ENCODE peak calls at places on chromosome 21, in ten cellular contexts. Q, P, T, N, S, W, B, R, X and M are unnamed samples.

GRCh38 chr21:42666023-42666747 is 12.8 kb downstream of the PDE9A start:
- DNase-seq in Q (peak; percentile 56), P (no peak), T (peak; percentile 76), N (no peak), S (no peak), W (no peak), B (no peak), R (no peak), X (no peak), M (no peak)

GRCh38 chr21:42367379-42368165 is 1.2 kb upstream of the TFF1 start:
- DNase-seq in Q (no peak), P (no peak), T (no peak), N (no peak), S (no peak), W (no peak), B (no peak), R (no peak), X (no peak), M (no peak)

GRCh38 chr21:33971492-33972013 is 55.9 kb upstream of the ATP5PO start:
- DNase-seq in Q (no peak), P (no peak), T (peak; percentile 80), N (no peak), S (no peak), W (no peak), B (no peak), R (no peak), X (no peak), M (no peak)

GRCh38 chr21:43758132-43758619 is 17.9 kb downstream of the CSTB start:
- DNase-seq in Q (peak; percentile 75), P (no peak), T (peak; percentile 25), N (peak; percentile 59), S (no peak), W (no peak), B (no peak), R (no peak), X (no peak), M (no peak)

GRCh38 chr21:32349333-32349944 is 43.4 kb downstream of the URB1 start:
- DNase-seq in Q (no peak), P (no peak), T (no peak), N (no peak), S (no peak), W (no peak), B (no peak), R (no peak), X (no peak), M (no peak)

GRCh38 chr21:33976082-33976979 is 60.7 kb upstream of the ATP5PO start:
- DNase-seq in Q (peak; percentile 70), P (no peak), T (no peak), N (no peak), S (no peak), W (peak; percentile 70), B (peak; percentile 50), R (peak; percentile 91), X (no peak), M (no peak)

GRCh38 chr21:46188226-46189212 is 4.3 kb upstream of the SPATC1L start:
- DNase-seq in Q (peak; percentile 78), P (peak; percentile 17), T (peak; percentile 43), N (peak; percentile 76), S (no peak), W (no peak), B (peak; percentile 15), R (no peak), X (peak; percentile 57), M (no peak)

GRCh38 chr21:36105327-36105842 is 29.5 kb upstream of the CBR3 start:
- DNase-seq in Q (no peak), P (no peak), T (no peak), N (no peak), S (no peak), W (no peak), B (no peak), R (no peak), X (no peak), M (no peak)

GRCh38 chr21:46120301-46121285 is 22.7 kb downstream of the COL6A2 start:
- DNase-seq in Q (peak; percentile 37), P (peak; percentile 11), T (no peak), N (peak; percentile 42), S (no peak), W (no peak), B (no peak), R (no peak), X (no peak), M (no peak)

GRCh38 chr21:44281801-44282200 is 3.9 kb upstream of the AIRE start:
- DNase-seq in Q (no peak), P (no peak), T (no peak), N (peak; percentile 35), S (no peak), W (no peak), B (no peak), R (no peak), X (no peak), M (no peak)

GRCh38 chr21:17461014-17461413 is 51.8 kb upstream of the CXADR start:
- DNase-seq in Q (no peak), P (no peak), T (peak; percentile 18), N (no peak), S (peak; percentile 67), W (no peak), B (no peak), R (peak; percentile 67), X (peak; percentile 40), M (no peak)

GRCh38 chr21:34630536-34631143 is 15.7 kb upstream of the RCAN1 start:
- DNase-seq in Q (no peak), P (no peak), T (peak; percentile 65), N (no peak), S (no peak), W (peak; percentile 70), B (no peak), R (peak; percentile 38), X (peak; percentile 38), M (no peak)

GRCh38 chr21:18743523-18743922 is 339.9 kb upstream of the TMPRSS15 start:
- DNase-seq in Q (no peak), P (no peak), T (no peak), N (no peak), S (no peak), W (no peak), B (no peak), R (peak; percentile 48), X (no peak), M (no peak)

GRCh38 chr21:39088831-39089380 is 94.3 kb downstream of the PSMG1 start:
- DNase-seq in Q (peak; percentile 48), P (no peak), T (peak; percentile 14), N (no peak), S (no peak), W (no peak), B (no peak), R (no peak), X (no peak), M (no peak)

GRCh38 chr21:45183852-45184251 is 103.8 kb downstream of the POFUT2 start:
- DNase-seq in Q (no peak), P (no peak), T (no peak), N (no peak), S (no peak), W (no peak), B (no peak), R (no peak), X (no peak), M (no peak)

GRCh38 chr21:45579383-45580180 is 37.3 kb upstream of the SLC19A1 start:
- DNase-seq in Q (peak; percentile 43), P (peak; percentile 5), T (no peak), N (no peak), S (no peak), W (no peak), B (no peak), R (no peak), X (no peak), M (peak; percentile 24)

GRCh38 chr21:34186119-34186719 is 112.8 kb downstream of the MRPS6 start:
- DNase-seq in Q (peak; percentile 59), P (no peak), T (peak; percentile 95), N (no peak), S (no peak), W (no peak), B (no peak), R (no peak), X (no peak), M (peak; percentile 71)

GRCh38 chr21:29717659-29718058 is 222.1 kb downstream of the GRIK1 start:
- DNase-seq in Q (no peak), P (no peak), T (peak; percentile 7), N (no peak), S (no peak), W (no peak), B (no peak), R (no peak), X (no peak), M (no peak)

GRCh38 chr21:43361493-43362296 is 65.2 kb downstream of the SIK1 start:
- DNase-seq in Q (peak; percentile 87), P (no peak), T (no peak), N (peak; percentile 80), S (no peak), W (no peak), B (peak; percentile 86), R (peak; percentile 88), X (peak; percentile 48), M (no peak)

GRCh38 chr21:37800122-37800455 is 116.2 kb downstream of the KCNJ6 start:
- DNase-seq in Q (no peak), P (no peak), T (no peak), N (no peak), S (no peak), W (no peak), B (no peak), R (no peak), X (no peak), M (no peak)

GRCh38 chr21:15293251-15293650 is 228.5 kb upstream of the NRIP1 start:
- DNase-seq in Q (no peak), P (no peak), T (peak; percentile 25), N (no peak), S (no peak), W (peak; percentile 36), B (no peak), R (peak; percentile 77), X (no peak), M (no peak)

GRCh38 chr21:40128891-40129290 is 261.7 kb downstream of the PCP4 start:
- DNase-seq in Q (no peak), P (no peak), T (no peak), N (no peak), S (no peak), W (no peak), B (no peak), R (no peak), X (no peak), M (no peak)

GRCh38 chr21:37383066-37383465 is 16.5 kb downstream of the DYRK1A start:
- DNase-seq in Q (no peak), P (no peak), T (no peak), N (no peak), S (no peak), W (no peak), B (no peak), R (no peak), X (no peak), M (no peak)

GRCh38 chr21:45322960-45323461 is 35.3 kb upstream of the POFUT2 start:
- DNase-seq in Q (peak; percentile 59), P (no peak), T (no peak), N (peak; percentile 59), S (no peak), W (no peak), B (no peak), R (no peak), X (no peak), M (no peak)

GRCh38 chr21:17921579-17922530 is 102.7 kb upstream of the C21orf91 start:
- DNase-seq in Q (no peak), P (no peak), T (no peak), N (no peak), S (no peak), W (no peak), B (no peak), R (no peak), X (no peak), M (no peak)

GRCh38 chr21:33198346-33199135 is 31.2 kb upstream of the IFNAR2 start:
- DNase-seq in Q (peak; percentile 84), P (no peak), T (no peak), N (peak; percentile 58), S (no peak), W (no peak), B (no peak), R (no peak), X (peak; percentile 59), M (no peak)

GRCh38 chr21:31892686-31893085 is 19.9 kb downstream of the HUNK start:
- DNase-seq in Q (no peak), P (no peak), T (no peak), N (no peak), S (no peak), W (no peak), B (no peak), R (no peak), X (no peak), M (no peak)

GRCh38 chr21:26587621-26588260 is 14.7 kb upstream of the CYYR1 start:
- DNase-seq in Q (no peak), P (no peak), T (no peak), N (no peak), S (no peak), W (no peak), B (no peak), R (no peak), X (no peak), M (no peak)